ENCODE peak calls at places on chromosomes 11 and 22, in six cellular contexts. A is cardiac fibroblast, M is GM04504, Y is psoas muscle, U is cardiac muscle cell, Z is amniotic stem cell. I is an unnamed sample.

GRCh38 chr11:113179181-113179701 is 135.1 kb upstream of the TTC12 start:
- DNase-seq in A (no peak), Z (no peak), U (no peak), M (no peak), Y (no peak), I (no peak)

GRCh38 chr11:10886652-10887250 is 28.9 kb upstream of the ZBED5 start:
- DNase-seq in Y (no peak), A (no peak), Z (no peak), U (peak), M (no peak), I (no peak)

GRCh38 chr11:95567685-95568084 is 221.9 kb downstream of the FAM76B start:
- DNase-seq in M (no peak), Z (peak), A (peak), Y (no peak), U (peak), I (no peak)

GRCh38 chr22:44698531-44699421 is 3.2 kb upstream of the PRR5 start:
- DNase-seq in U (peak), Z (peak), M (peak), Y (no peak), A (peak), I (no peak)

GRCh38 chr11:58507355-58507754 is 550 bp downstream of the OR5B21 start:
- DNase-seq in A (no peak), U (no peak), M (no peak), Y (no peak), Z (no peak), I (no peak)

GRCh38 chr11:124627546-124627945 is 4.9 kb downstream of the TBRG1 start:
- DNase-seq in Y (no peak), Z (no peak), M (no peak), A (no peak), U (peak), I (no peak)

GRCh38 chr11:129252621-129253020 is 60.5 kb upstream of the ARHGAP32 start:
- DNase-seq in Z (no peak), M (no peak), Y (no peak), A (no peak), U (no peak), I (no peak)

GRCh38 chr11:16924826-16925494 is 89.3 kb downstream of the PLEKHA7 start:
- DNase-seq in U (peak), Z (no peak), Y (peak), M (peak), A (peak), I (no peak)

GRCh38 chr11:76236092-76237026 is 30.1 kb upstream of the WNT11 start:
- DNase-seq in A (peak), Y (peak), U (peak), M (peak), Z (no peak), I (no peak)

GRCh38 chr11:11973866-11974265 is 34.6 kb downstream of the DKK3 start:
- DNase-seq in Z (no peak), U (no peak), M (no peak), A (peak), Y (no peak), I (peak)

GRCh38 chr11:28123151-28123571 is 15.0 kb downstream of the METTL15 start:
- DNase-seq in M (no peak), A (no peak), U (no peak), Z (no peak), Y (no peak), I (no peak)

GRCh38 chr11:20102393-20102792 is 57.9 kb downstream of the DBX1 start:
- DNase-seq in Y (no peak), A (peak), Z (no peak), U (no peak), M (no peak), I (peak)

GRCh38 chr11:1295086-1295485 is 14.3 kb downstream of the TOLLIP start:
- DNase-seq in U (no peak), A (no peak), Z (no peak), M (no peak), Y (no peak), I (no peak)

GRCh38 chr11:79193663-79194062 is 247.2 kb downstream of the TENM4 start:
- DNase-seq in Y (no peak), M (no peak), A (no peak), U (no peak), Z (no peak), I (no peak)

GRCh38 chr11:19910931-19911330 is 198.3 kb downstream of the NAV2 start:
- DNase-seq in M (no peak), A (no peak), Z (no peak), U (no peak), Y (no peak), I (no peak)

GRCh38 chr22:38243007-38243775 is 29.6 kb downstream of the TMEM184B start:
- DNase-seq in Y (no peak), M (no peak), U (peak), A (peak), Z (no peak), I (no peak)

GRCh38 chr11:2167141-2168045 is 4.2 kb downstream of the TH start:
- DNase-seq in Z (no peak), U (no peak), M (no peak), A (no peak), Y (no peak), I (no peak)

GRCh38 chr11:111373590-111373989 is 5.5 kb downstream of the POU2AF1 start:
- DNase-seq in U (no peak), A (no peak), M (no peak), Y (no peak), Z (no peak), I (no peak)

GRCh38 chr11:121595717-121596156 is 143.0 kb upstream of the SORL1-AS1 start:
- DNase-seq in Z (peak), Y (no peak), U (peak), M (peak), A (peak), I (no peak)

GRCh38 chr11:133064152-133064877 is 468.0 kb downstream of the OPCML start:
- DNase-seq in Y (peak), U (peak), M (peak), A (peak), Z (peak), I (peak)

GRCh38 chr11:1747753-1748466 is 2.5 kb downstream of the IFITM10 start:
- DNase-seq in Z (no peak), A (no peak), Y (peak), U (no peak), M (no peak), I (peak)

GRCh38 chr11:69004411-69005182 is 8.4 kb downstream of the MRGPRF start:
- DNase-seq in U (no peak), Z (no peak), A (no peak), Y (no peak), M (no peak), I (peak)

GRCh38 chr11:17405232-17406005 is 17.0 kb upstream of the KCNJ11 start:
- DNase-seq in Y (peak), A (peak), Z (no peak), U (peak), M (peak), I (peak)

GRCh38 chr22:35955546-35955945 is 73.1 kb downstream of the RBFOX2 start:
- DNase-seq in Y (no peak), U (no peak), M (no peak), A (no peak), Z (no peak), I (no peak)

GRCh38 chr11:119758291-119758690 is 29.3 kb upstream of the NECTIN1 start:
- DNase-seq in M (peak), Z (no peak), A (no peak), Y (no peak), U (peak), I (no peak)

GRCh38 chr11:114275295-114275694 is 20.9 kb upstream of the NNMT start:
- DNase-seq in M (no peak), U (no peak), Z (no peak), Y (peak), A (no peak), I (peak)

I was measured in coronary artery.